ENCODE peak calls at places on chromosomes 13 and 19, in eight cellular contexts. P is SJCRH30, V is testis, O is RWPE1, W is GM23338, E is uterus, Q is fibroblast of lung, K is MM.1S. I is an unnamed sample.

GRCh38 chr13:23679214-23679613 is 109.0 kb downstream of the TNFRSF19 start:
- DNase-seq in P (no peak), V (no peak), O (peak; percentile 30), W (no peak), E (no peak), Q (peak; percentile 60), K (no peak), I (no peak)

GRCh38 chr13:86725105-86725504 is 925.9 kb upstream of the SLITRK6 start:
- DNase-seq in P (no peak), V (no peak), O (no peak), W (peak; percentile 69), E (no peak), Q (peak; percentile 2), K (no peak), I (no peak)

GRCh38 chr13:30331331-30331771 is 24.0 kb upstream of the KATNAL1 start:
- DNase-seq in P (no peak), V (peak; percentile 40), O (no peak), W (no peak), E (peak; percentile 92), Q (no peak), K (no peak), I (peak; percentile 58)

GRCh38 chr19:33197591-33198000 is 3.5 kb downstream of the LRP3 start:
- DNase-seq in P (no peak), V (no peak), O (no peak), W (no peak), E (no peak), Q (no peak), K (no peak), I (no peak)

GRCh38 chr13:33931397-33931987 is 113.5 kb downstream of the RFC3 start:
- DNase-seq in P (peak; percentile 44), V (no peak), O (peak; percentile 30), W (peak; percentile 82), E (no peak), Q (peak; percentile 65), K (peak; percentile 28), I (no peak)

GRCh38 chr19:1244693-1245451 is 3.3 kb downstream of the ATP5F1D start:
- DNase-seq in P (no peak), V (peak; percentile 67), O (no peak), W (no peak), E (peak; percentile 66), Q (no peak), K (no peak), I (peak; percentile 93)

GRCh38 chr13:113658836-113659235 is 838 bp upstream of the ATP4B start:
- DNase-seq in P (peak; percentile 1), V (no peak), O (no peak), W (no peak), E (peak; percentile 8), Q (no peak), K (no peak), I (no peak)

GRCh38 chr13:29922281-29922821 is 71.9 kb upstream of the UBL3 start:
- DNase-seq in P (peak; percentile 44), V (no peak), O (peak; percentile 40), W (no peak), E (no peak), Q (peak; percentile 30), K (no peak), I (no peak)

GRCh38 chr19:32165176-32165575 is 180.2 kb upstream of the ZNF507 start:
- DNase-seq in P (no peak), V (no peak), O (no peak), W (no peak), E (no peak), Q (no peak), K (no peak), I (no peak)

GRCh38 chr19:48674921-48675824 is 2.4 kb upstream of the NTN5 start:
- DNase-seq in P (peak; percentile 92), V (peak; percentile 94), O (peak; percentile 85), W (peak; percentile 97), E (peak; percentile 83), Q (peak; percentile 81), K (peak; percentile 70), I (peak; percentile 84)

GRCh38 chr19:51398096-51398704 is 7.8 kb upstream of the C19orf84 start:
- DNase-seq in P (no peak), V (no peak), O (peak; percentile 29), W (peak; percentile 70), E (no peak), Q (peak; percentile 29), K (no peak), I (no peak)

GRCh38 chr19:55663846-55664536 is 9.2 kb downstream of the U2AF2 start:
- DNase-seq in P (no peak), V (no peak), O (no peak), W (no peak), E (no peak), Q (no peak), K (no peak), I (no peak)

DNA sequence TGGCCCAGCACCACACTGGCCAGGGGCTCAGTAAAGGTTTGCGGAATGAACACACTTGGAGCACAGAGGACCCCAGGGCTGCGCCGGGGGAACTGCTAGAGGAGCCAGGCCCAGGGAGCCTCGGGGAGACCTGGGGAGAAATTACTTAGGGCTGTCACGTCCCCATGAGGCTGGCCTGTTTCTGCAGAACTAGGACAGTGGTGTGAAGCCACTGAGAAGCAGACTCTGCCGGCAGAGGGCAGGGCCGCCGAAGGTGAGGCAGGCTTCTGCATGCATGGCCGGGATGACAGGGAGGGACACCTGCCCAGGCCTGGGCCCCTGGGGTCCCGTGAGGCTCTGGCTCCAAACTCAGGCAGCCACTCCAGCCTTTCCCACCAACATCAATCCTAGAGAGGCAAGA is 26.4 kb downstream of the ELAVL1 start:
- DNase-seq in P (no peak), V (no peak), O (no peak), W (no peak), E (no peak), Q (no peak), K (no peak), I (peak; percentile 38)
- H3K27ac ChIP-seq in P (no peak overlapping the region), V (no peak overlapping the region), O (peak overlapping the region; percentile 55), W (no peak overlapping the region), E (no peak overlapping the region), Q (no peak overlapping the region), K (no peak overlapping the region), I (no peak overlapping the region)

GRCh38 chr13:40970803-40971202 is 48.3 kb downstream of the ELF1 start:
- DNase-seq in P (no peak), V (no peak), O (no peak), W (no peak), E (no peak), Q (no peak), K (no peak), I (no peak)

GRCh38 chr13:40966298-40966697 is 52.8 kb downstream of the ELF1 start:
- DNase-seq in P (no peak), V (no peak), O (no peak), W (no peak), E (no peak), Q (no peak), K (no peak), I (no peak)

GRCh38 chr13:40969169-40969901 is 49.8 kb downstream of the ELF1 start:
- DNase-seq in P (no peak), V (no peak), O (no peak), W (no peak), E (no peak), Q (no peak), K (no peak), I (no peak)

GRCh38 chr13:40971321-40971720 is 47.8 kb downstream of the ELF1 start:
- DNase-seq in P (no peak), V (no peak), O (no peak), W (no peak), E (no peak), Q (no peak), K (no peak), I (no peak)

GRCh38 chr13:40968416-40969000 is 50.6 kb downstream of the ELF1 start:
- DNase-seq in P (no peak), V (no peak), O (no peak), W (no peak), E (no peak), Q (no peak), K (no peak), I (no peak)
- H3K27ac ChIP-seq in P (no peak overlapping the region), V (no peak overlapping the region), O (no peak overlapping the region), W (no peak overlapping the region), E (no peak overlapping the region), Q (no peak overlapping the region), K (no peak overlapping the region), I (no peak overlapping the region)

GRCh38 chr13:26660761-26661160 is 99.8 kb downstream of the GPR12 start:
- DNase-seq in P (no peak), V (no peak), O (no peak), W (no peak), E (no peak), Q (no peak), K (no peak), I (no peak)

GRCh38 chr13:26664286-26664685 is 96.3 kb downstream of the GPR12 start:
- DNase-seq in P (no peak), V (no peak), O (no peak), W (no peak), E (no peak), Q (no peak), K (no peak), I (no peak)

GRCh38 chr13:26660185-26660584 is 100.4 kb downstream of the GPR12 start:
- DNase-seq in P (no peak), V (no peak), O (no peak), W (no peak), E (no peak), Q (no peak), K (no peak), I (no peak)

GRCh38 chr13:26663801-26664200 is 96.8 kb downstream of the GPR12 start:
- DNase-seq in P (peak; percentile 22), V (no peak), O (no peak), W (no peak), E (no peak), Q (no peak), K (peak; percentile 70), I (no peak)

GRCh38 chr13:26664942-26665341 is 95.6 kb downstream of the GPR12 start:
- DNase-seq in P (no peak), V (no peak), O (no peak), W (no peak), E (no peak), Q (no peak), K (no peak), I (no peak)
- H3K27ac ChIP-seq in P (no peak overlapping the region), V (no peak overlapping the region), O (no peak overlapping the region), W (no peak overlapping the region), E (no peak overlapping the region), Q (no peak overlapping the region), K (no peak overlapping the region), I (no peak overlapping the region)

GRCh38 chr13:64847767-64848166 is 2382.4 kb downstream of the PCDH9 start:
- DNase-seq in P (no peak), V (no peak), O (no peak), W (no peak), E (no peak), Q (no peak), K (no peak), I (no peak)

GRCh38 chr13:64855506-64855905 is 2374.6 kb downstream of the PCDH9 start:
- DNase-seq in P (peak; percentile 54), V (no peak), O (no peak), W (no peak), E (no peak), Q (peak; percentile 54), K (no peak), I (no peak)

GRCh38 chr13:64849174-64849573 is 2381.0 kb downstream of the PCDH9 start:
- DNase-seq in P (no peak), V (no peak), O (no peak), W (no peak), E (no peak), Q (no peak), K (no peak), I (no peak)

DNA sequence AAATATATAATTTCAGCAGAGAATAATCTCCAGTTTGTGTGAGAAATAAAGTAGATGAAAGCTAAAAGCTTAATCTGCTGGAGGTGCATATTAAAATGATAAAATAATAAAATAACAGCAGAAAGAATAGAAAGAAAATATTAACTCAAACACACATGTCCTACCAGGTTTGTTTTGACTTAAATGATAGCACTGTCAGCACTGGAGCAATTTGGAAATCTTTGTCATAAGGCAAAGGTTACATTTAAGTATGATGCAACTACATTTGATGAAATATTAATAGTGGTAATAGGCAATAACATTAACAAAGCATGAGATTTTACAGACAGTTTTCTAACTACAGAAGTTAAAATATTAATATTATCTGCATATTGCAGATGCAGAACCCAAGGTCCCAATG is 2380.1 kb downstream of the PCDH9 start:
- DNase-seq in P (no peak), V (no peak), O (no peak), W (no peak), E (no peak), Q (peak; percentile 6), K (no peak), I (no peak)
- H3K27ac ChIP-seq in P (no peak overlapping the region), V (no peak overlapping the region), O (no peak overlapping the region), W (no peak overlapping the region), E (no peak overlapping the region), Q (no peak overlapping the region), K (no peak overlapping the region), I (no peak overlapping the region)

I was measured in psoas muscle.